ENCODE peak calls at places on chromosomes 16 and 17, in seven cellular contexts. One of them, this sample, is unnamed.

GRCh38 chr17:65553009-65553645 is 8.3 kb downstream of the AXIN2 start:
- DNase-seq in omental fat pad: no peak
- DNase-seq in A549: no peak
- DNase-seq in fibroblast of lung: no peak
- DNase-seq in nephron progenitor cell: no peak
- DNase-seq in body of pancreas: no peak
- DNase-seq in left ventricle myocardium inferior: no peak
- DNase-seq in this sample: no peak

GRCh38 chr17:29826045-29826692 is 103.9 kb downstream of the SSH2 start:
- DNase-seq in body of pancreas: no peak
- DNase-seq in A549: no peak
- DNase-seq in nephron progenitor cell: no peak
- DNase-seq in left ventricle myocardium inferior: no peak
- DNase-seq in fibroblast of lung: no peak
- DNase-seq in omental fat pad: no peak
- DNase-seq in this sample: no peak

GRCh38 chr17:57533684-57534305 is 211.3 kb downstream of the CCDC182 start:
- DNase-seq in nephron progenitor cell: no peak
- DNase-seq in body of pancreas: no peak
- DNase-seq in omental fat pad: no peak
- DNase-seq in left ventricle myocardium inferior: no peak
- DNase-seq in A549: no peak
- DNase-seq in fibroblast of lung: no peak
- DNase-seq in this sample: no peak

GRCh38 chr17:45394913-45395568 is 37.6 kb downstream of the ARHGAP27 start:
- DNase-seq in omental fat pad: no peak
- DNase-seq in A549: peak
- DNase-seq in body of pancreas: peak
- DNase-seq in fibroblast of lung: peak
- DNase-seq in left ventricle myocardium inferior: peak
- DNase-seq in nephron progenitor cell: peak
- DNase-seq in this sample: peak

GRCh38 chr17:68161644-68162428 is 86.0 kb upstream of the AMZ2 start:
- DNase-seq in omental fat pad: no peak
- DNase-seq in body of pancreas: no peak
- DNase-seq in fibroblast of lung: no peak
- DNase-seq in left ventricle myocardium inferior: peak
- DNase-seq in nephron progenitor cell: no peak
- DNase-seq in A549: no peak
- DNase-seq in this sample: no peak

GRCh38 chr17:9768381-9768934 is 22.9 kb downstream of the DHRS7C start:
- DNase-seq in body of pancreas: no peak
- DNase-seq in left ventricle myocardium inferior: no peak
- DNase-seq in fibroblast of lung: peak
- DNase-seq in A549: peak
- DNase-seq in nephron progenitor cell: no peak
- DNase-seq in omental fat pad: no peak
- DNase-seq in this sample: no peak

GRCh38 chr16:674968-675883 is at the start of gene RHBDL1:
- DNase-seq in body of pancreas: peak
- DNase-seq in left ventricle myocardium inferior: no peak
- DNase-seq in omental fat pad: no peak
- DNase-seq in fibroblast of lung: peak
- DNase-seq in nephron progenitor cell: peak
- DNase-seq in A549: no peak
- DNase-seq in this sample: no peak

GRCh38 chr17:9259419-9259818 is 238.1 kb downstream of the NTN1 start:
- DNase-seq in omental fat pad: no peak
- DNase-seq in fibroblast of lung: no peak
- DNase-seq in A549: no peak
- DNase-seq in nephron progenitor cell: no peak
- DNase-seq in left ventricle myocardium inferior: peak
- DNase-seq in body of pancreas: peak
- DNase-seq in this sample: no peak

GRCh38 chr17:59377410-59377809 is 46.0 kb downstream of the YPEL2 start:
- DNase-seq in omental fat pad: no peak
- DNase-seq in body of pancreas: no peak
- DNase-seq in nephron progenitor cell: no peak
- DNase-seq in A549: no peak
- DNase-seq in left ventricle myocardium inferior: no peak
- DNase-seq in fibroblast of lung: peak
- DNase-seq in this sample: no peak

GRCh38 chr16:19680972-19681371 is 37.1 kb downstream of the KNOP1 start:
- DNase-seq in left ventricle myocardium inferior: no peak
- DNase-seq in nephron progenitor cell: no peak
- DNase-seq in omental fat pad: no peak
- DNase-seq in body of pancreas: no peak
- DNase-seq in fibroblast of lung: no peak
- DNase-seq in A549: no peak
- DNase-seq in this sample: no peak

GRCh38 chr16:26795184-26795583 is 271.5 kb upstream of the C16orf82 start:
- DNase-seq in omental fat pad: no peak
- DNase-seq in nephron progenitor cell: no peak
- DNase-seq in body of pancreas: no peak
- DNase-seq in left ventricle myocardium inferior: no peak
- DNase-seq in fibroblast of lung: no peak
- DNase-seq in A549: no peak
- DNase-seq in this sample: no peak
- TF ChIP-seq CTCF in omental fat pad: no peak
- TF ChIP-seq CTCF in nephron progenitor cell: peak
- TF ChIP-seq CTCF in body of pancreas: peak
- TF ChIP-seq CTCF in left ventricle myocardium inferior: peak
- TF ChIP-seq CTCF in fibroblast of lung: no peak
- TF ChIP-seq CTCF in A549: no peak
- TF ChIP-seq CTCF in this sample: no peak

GRCh38 chr17:4559851-4560820 is at the start of gene GGT6:
- DNase-seq in body of pancreas: peak
- DNase-seq in fibroblast of lung: no peak
- DNase-seq in omental fat pad: no peak
- DNase-seq in A549: no peak
- DNase-seq in left ventricle myocardium inferior: no peak
- DNase-seq in nephron progenitor cell: no peak
- DNase-seq in this sample: no peak

GRCh38 chr17:4558311-4558972 is 1.9 kb downstream of the GGT6 start:
- DNase-seq in omental fat pad: no peak
- DNase-seq in nephron progenitor cell: no peak
- DNase-seq in A549: no peak
- DNase-seq in body of pancreas: no peak
- DNase-seq in left ventricle myocardium inferior: no peak
- DNase-seq in fibroblast of lung: no peak
- DNase-seq in this sample: no peak

GRCh38 chr17:4559139-4559791 is 1.1 kb downstream of the GGT6 start:
- DNase-seq in A549: no peak
- DNase-seq in body of pancreas: peak
- DNase-seq in omental fat pad: no peak
- DNase-seq in left ventricle myocardium inferior: no peak
- DNase-seq in nephron progenitor cell: no peak
- DNase-seq in fibroblast of lung: no peak
- DNase-seq in this sample: no peak

GRCh38 chr17:4562000-4562969 is 1.9 kb upstream of the GGT6 start:
- DNase-seq in left ventricle myocardium inferior: no peak
- DNase-seq in fibroblast of lung: no peak
- DNase-seq in A549: no peak
- DNase-seq in omental fat pad: no peak
- DNase-seq in body of pancreas: no peak
- DNase-seq in nephron progenitor cell: no peak
- DNase-seq in this sample: no peak

GRCh38 chr17:4560837-4561241 is 462 bp upstream of the GGT6 start:
- DNase-seq in nephron progenitor cell: no peak
- DNase-seq in A549: no peak
- DNase-seq in fibroblast of lung: peak
- DNase-seq in omental fat pad: no peak
- DNase-seq in left ventricle myocardium inferior: no peak
- DNase-seq in body of pancreas: no peak
- DNase-seq in this sample: no peak
- TF ChIP-seq CTCF in nephron progenitor cell: no peak
- TF ChIP-seq CTCF in A549: no peak
- TF ChIP-seq CTCF in fibroblast of lung: peak
- TF ChIP-seq CTCF in omental fat pad: no peak
- TF ChIP-seq CTCF in left ventricle myocardium inferior: no peak
- TF ChIP-seq CTCF in body of pancreas: no peak
- TF ChIP-seq CTCF in this sample: no peak

GRCh38 chr16:67156146-67156844 is 3.4 kb downstream of the TRADD start:
- DNase-seq in A549: no peak
- DNase-seq in omental fat pad: no peak
- DNase-seq in left ventricle myocardium inferior: no peak
- DNase-seq in body of pancreas: no peak
- DNase-seq in fibroblast of lung: no peak
- DNase-seq in nephron progenitor cell: no peak
- DNase-seq in this sample: no peak
- TF ChIP-seq CTCF in A549: no peak
- TF ChIP-seq CTCF in omental fat pad: no peak
- TF ChIP-seq CTCF in left ventricle myocardium inferior: no peak
- TF ChIP-seq CTCF in body of pancreas: no peak
- TF ChIP-seq CTCF in fibroblast of lung: no peak
- TF ChIP-seq CTCF in nephron progenitor cell: no peak
- TF ChIP-seq CTCF in this sample: no peak

GRCh38 chr16:2854700-2855309 is 3.2 kb downstream of the PRSS22 start:
- DNase-seq in left ventricle myocardium inferior: no peak
- DNase-seq in omental fat pad: no peak
- DNase-seq in fibroblast of lung: no peak
- DNase-seq in body of pancreas: no peak
- DNase-seq in A549: no peak
- DNase-seq in nephron progenitor cell: no peak
- DNase-seq in this sample: no peak
- TF ChIP-seq CTCF in left ventricle myocardium inferior: peak
- TF ChIP-seq CTCF in omental fat pad: no peak
- TF ChIP-seq CTCF in fibroblast of lung: peak
- TF ChIP-seq CTCF in body of pancreas: peak
- TF ChIP-seq CTCF in A549: peak
- TF ChIP-seq CTCF in nephron progenitor cell: peak
- TF ChIP-seq CTCF in this sample: peak

GRCh38 chr17:850086-850827 is 68.1 kb downstream of the MRM3 start:
- DNase-seq in body of pancreas: peak
- DNase-seq in left ventricle myocardium inferior: no peak
- DNase-seq in fibroblast of lung: no peak
- DNase-seq in omental fat pad: no peak
- DNase-seq in nephron progenitor cell: no peak
- DNase-seq in A549: no peak
- DNase-seq in this sample: no peak

GRCh38 chr17:848402-848801 is 66.2 kb downstream of the MRM3 start:
- DNase-seq in fibroblast of lung: no peak
- DNase-seq in omental fat pad: no peak
- DNase-seq in A549: no peak
- DNase-seq in body of pancreas: no peak
- DNase-seq in nephron progenitor cell: no peak
- DNase-seq in left ventricle myocardium inferior: no peak
- DNase-seq in this sample: no peak

GRCh38 chr17:846901-847777 is 65.0 kb downstream of the MRM3 start:
- DNase-seq in nephron progenitor cell: no peak
- DNase-seq in left ventricle myocardium inferior: no peak
- DNase-seq in body of pancreas: peak
- DNase-seq in fibroblast of lung: peak
- DNase-seq in omental fat pad: no peak
- DNase-seq in A549: no peak
- DNase-seq in this sample: no peak

GRCh38 chr17:851986-852385 is 69.8 kb downstream of the MRM3 start:
- DNase-seq in omental fat pad: no peak
- DNase-seq in left ventricle myocardium inferior: no peak
- DNase-seq in nephron progenitor cell: no peak
- DNase-seq in fibroblast of lung: no peak
- DNase-seq in body of pancreas: no peak
- DNase-seq in A549: no peak
- DNase-seq in this sample: no peak

GRCh38 chr17:850828-851759 is 68.9 kb downstream of the MRM3 start:
- DNase-seq in body of pancreas: no peak
- DNase-seq in left ventricle myocardium inferior: peak
- DNase-seq in A549: no peak
- DNase-seq in fibroblast of lung: peak
- DNase-seq in omental fat pad: no peak
- DNase-seq in nephron progenitor cell: no peak
- DNase-seq in this sample: no peak
- TF ChIP-seq CTCF in body of pancreas: no peak
- TF ChIP-seq CTCF in left ventricle myocardium inferior: no peak
- TF ChIP-seq CTCF in A549: no peak
- TF ChIP-seq CTCF in fibroblast of lung: no peak
- TF ChIP-seq CTCF in omental fat pad: no peak
- TF ChIP-seq CTCF in nephron progenitor cell: no peak
- TF ChIP-seq CTCF in this sample: no peak